ENCODE peak calls at places on chromosomes 5 and 9, in ten cellular contexts. T, Y, X, F, V, L, Q, S, K and R are unnamed samples.

GRCh38 chr9:121966706-121967105 is 126.4 kb downstream of the TTLL11 start:
- DNase-seq in T (no peak), Y (no peak), X (no peak), F (no peak), V (no peak), L (no peak), Q (no peak), S (no peak), K (no peak), R (no peak)

GRCh38 chr5:87069974-87070608 is 197.6 kb upstream of the RASA1 start:
- DNase-seq in T (peak; percentile 64), Y (peak; percentile 80), X (peak; percentile 84), F (no peak), V (no peak), L (no peak), Q (peak; percentile 65), S (peak; percentile 82), K (no peak), R (peak; percentile 68)

GRCh38 chr5:60505796-60506195 is 194.2 kb downstream of the DEPDC1B start:
- DNase-seq in T (no peak), Y (no peak), X (no peak), F (no peak), V (no peak), L (no peak), Q (no peak), S (no peak), K (no peak), R (no peak)

GRCh38 chr9:116002181-116002580 is 151.4 kb upstream of the PAPPA start:
- DNase-seq in T (no peak), Y (no peak), X (no peak), F (no peak), V (no peak), L (no peak), Q (no peak), S (no peak), K (no peak), R (no peak)

GRCh38 chr9:70113403-70114022 is 69.9 kb downstream of the MAMDC2 start:
- DNase-seq in T (peak; percentile 70), Y (peak; percentile 74), X (peak; percentile 78), F (peak; percentile 55), V (no peak), L (peak; percentile 56), Q (peak; percentile 60), S (peak; percentile 86), K (peak; percentile 86), R (peak; percentile 79)

GRCh38 chr9:72981433-72981832 is 28.6 kb upstream of the ALDH1A1 start:
- DNase-seq in T (no peak), Y (no peak), X (no peak), F (no peak), V (no peak), L (no peak), Q (no peak), S (no peak), K (no peak), R (no peak)

GRCh38 chr5:132289097-132289496 is 5.1 kb upstream of the SLC22A4 start:
- DNase-seq in T (no peak), Y (no peak), X (peak; percentile 44), F (no peak), V (no peak), L (no peak), Q (no peak), S (no peak), K (no peak), R (no peak)

GRCh38 chr5:172414618-172415599 is 39.4 kb downstream of the SH3PXD2B start:
- DNase-seq in T (no peak), Y (peak; percentile 61), X (no peak), F (no peak), V (peak; percentile 41), L (no peak), Q (peak; percentile 29), S (peak; percentile 80), K (no peak), R (peak; percentile 32)

GRCh38 chr9:131478421-131478868 is 24.3 kb upstream of the POMT1 start:
- DNase-seq in T (no peak), Y (peak; percentile 26), X (peak; percentile 43), F (peak; percentile 34), V (no peak), L (peak; percentile 60), Q (peak; percentile 66), S (peak; percentile 50), K (no peak), R (peak; percentile 35)

DNA sequence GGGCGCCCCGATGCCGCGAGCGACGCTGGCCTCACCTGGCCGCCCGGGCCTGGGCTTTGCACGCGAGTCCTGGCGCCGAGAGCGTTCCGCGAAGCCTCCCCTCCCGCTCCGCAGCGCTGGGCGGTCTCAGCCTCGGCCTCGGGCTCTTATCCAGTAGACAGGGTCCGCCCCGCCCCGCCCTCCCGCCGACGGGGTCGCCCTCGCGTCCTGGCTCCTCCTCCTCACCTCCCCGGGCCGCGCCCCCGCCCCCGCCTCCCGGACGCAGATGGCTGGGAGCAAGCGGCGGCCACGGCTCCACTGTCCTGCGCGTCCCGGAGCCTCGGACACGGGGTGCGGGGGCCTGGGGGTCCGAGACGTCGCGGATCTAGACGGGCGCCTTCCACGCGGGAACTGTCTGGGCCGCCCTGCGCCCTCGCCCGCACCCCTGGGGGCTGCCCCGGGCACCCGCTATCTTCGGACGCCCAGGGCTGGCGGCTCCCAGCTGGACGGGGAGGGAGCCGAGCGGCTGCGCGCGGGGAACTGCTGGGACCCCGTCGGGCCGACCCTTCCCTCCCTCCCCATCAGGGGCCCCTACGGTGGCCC is at the start of gene SLC6A3:
- DNase-seq in T (no peak), Y (no peak), X (peak; percentile 20), F (no peak), V (no peak), L (no peak), Q (peak; percentile 14), S (peak; percentile 14), K (peak; percentile 83), R (peak; percentile 5)
- H3K4me3 ChIP-seq in T (no peak within 1 kb of the TSS), Y (no peak within 1 kb of the TSS), X (no peak within 1 kb of the TSS), F (peak within 1 kb of the TSS; percentile 22), V (peak within 1 kb of the TSS; percentile 35), L (peak within 1 kb of the TSS; percentile 27), Q (no peak within 1 kb of the TSS), S (no peak within 1 kb of the TSS), K (no peak within 1 kb of the TSS), R (no peak within 1 kb of the TSS)

GRCh38 chr5:171314728-171315385 is 5.8 kb downstream of the TLX3 start:
- DNase-seq in T (no peak), Y (peak; percentile 13), X (no peak), F (no peak), V (no peak), L (no peak), Q (no peak), S (no peak), K (peak; percentile 80), R (no peak)

GRCh38 chr5:171317225-171317624 is 8.2 kb downstream of the TLX3 start:
- DNase-seq in T (no peak), Y (no peak), X (no peak), F (no peak), V (no peak), L (no peak), Q (no peak), S (no peak), K (peak; percentile 20), R (no peak)

GRCh38 chr5:171316258-171317121 is 7.4 kb downstream of the TLX3 start:
- DNase-seq in T (no peak), Y (peak; percentile 26), X (no peak), F (no peak), V (no peak), L (no peak), Q (no peak), S (peak; percentile 47), K (peak; percentile 82), R (no peak)

GRCh38 chr5:171315386-171315891 is 6.4 kb downstream of the TLX3 start:
- DNase-seq in T (no peak), Y (no peak), X (no peak), F (no peak), V (no peak), L (no peak), Q (no peak), S (no peak), K (peak; percentile 82), R (no peak)

DNA sequence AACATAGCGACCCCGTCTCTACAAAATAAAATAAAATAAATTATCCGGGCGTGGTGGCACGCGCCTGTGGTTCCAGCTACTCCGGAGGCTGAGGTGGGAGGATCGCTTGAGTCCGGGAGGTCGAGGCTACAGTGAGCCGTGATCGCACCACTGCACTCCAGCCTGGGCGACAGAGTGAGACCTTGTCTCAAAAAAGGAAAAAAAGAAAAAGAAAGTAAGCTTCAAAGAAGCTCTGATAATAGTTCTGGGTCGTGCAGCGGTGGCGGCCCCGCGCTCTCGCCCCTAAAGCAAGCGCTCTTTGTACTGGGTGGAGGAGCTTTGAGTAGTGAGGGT is 6.8 kb downstream of the TLX3 start:
- DNase-seq in T (no peak), Y (no peak), X (no peak), F (no peak), V (no peak), L (no peak), Q (no peak), S (no peak), K (no peak), R (no peak)
- H3K4me3 ChIP-seq in T (no peak overlapping the region), Y (no peak overlapping the region), X (no peak overlapping the region), F (no peak overlapping the region), V (peak overlapping the region; percentile 30), L (no peak overlapping the region), Q (no peak overlapping the region), S (no peak overlapping the region), K (no peak overlapping the region), R (no peak overlapping the region)

GRCh38 chr9:137453643-137454081 is 5.5 kb downstream of the NSMF start:
- DNase-seq in T (peak; percentile 53), Y (peak; percentile 64), X (peak; percentile 76), F (peak; percentile 43), V (no peak), L (peak; percentile 87), Q (peak; percentile 62), S (peak; percentile 85), K (peak; percentile 95), R (peak; percentile 79)
- H3K4me3 ChIP-seq in T (peak overlapping the region; percentile 47), Y (no peak overlapping the region), X (no peak overlapping the region), F (no peak overlapping the region), V (peak overlapping the region; percentile 60), L (peak overlapping the region; percentile 52), Q (no peak overlapping the region), S (peak overlapping the region; percentile 39), K (no peak overlapping the region), R (peak overlapping the region; percentile 54)

GRCh38 chr9:35967042-35967441 is 9.1 kb upstream of the OR2S2 start:
- DNase-seq in T (no peak), Y (no peak), X (no peak), F (no peak), V (no peak), L (no peak), Q (no peak), S (no peak), K (no peak), R (no peak)

GRCh38 chr9:35960029-35960655 is 2.2 kb upstream of the OR2S2 start:
- DNase-seq in T (peak; percentile 71), Y (peak; percentile 53), X (peak; percentile 75), F (no peak), V (no peak), L (no peak), Q (no peak), S (peak; percentile 44), K (no peak), R (no peak)

GRCh38 chr9:35958104-35958825 is at the start of gene OR2S2:
- DNase-seq in T (no peak), Y (no peak), X (peak; percentile 37), F (no peak), V (no peak), L (no peak), Q (no peak), S (no peak), K (no peak), R (no peak)

GRCh38 chr9:35966433-35966832 is 8.5 kb upstream of the OR2S2 start:
- DNase-seq in T (no peak), Y (no peak), X (no peak), F (no peak), V (no peak), L (no peak), Q (no peak), S (no peak), K (no peak), R (no peak)

GRCh38 chr9:35962126-35962906 is 4.4 kb upstream of the OR2S2 start:
- DNase-seq in T (peak; percentile 37), Y (peak; percentile 21), X (peak; percentile 69), F (no peak), V (no peak), L (no peak), Q (no peak), S (peak; percentile 75), K (no peak), R (peak; percentile 34)
- H3K4me3 ChIP-seq in T (no peak overlapping the region), Y (no peak overlapping the region), X (no peak overlapping the region), F (no peak overlapping the region), V (no peak overlapping the region), L (no peak overlapping the region), Q (no peak overlapping the region), S (peak overlapping the region; percentile 26), K (no peak overlapping the region), R (no peak overlapping the region)